ENCODE peak calls at places on chromosomes 7 and 10, in seven cellular contexts. X is NCI-H69; F is T-helper 1 cell; A is NCI-H2029; L is stimulated activated CD8-positive, alpha-beta memory T cell treated with anti-CD3 and anti-CD28 coated beads, Interleukin-7, amount 100 ng/mL, for 24 hours; S is amniotic epithelial cell; K is RCC 7860. I is an unnamed sample.

GRCh38 chr7:37031571-37032257 is 307.4 kb upstream of the AOAH start:
- DNase-seq in A (peak), L (peak), X (peak), S (peak), K (peak), F (no peak), I (peak)

GRCh38 chr10:35913628-35914027 is 271.5 kb upstream of the FZD8 start:
- DNase-seq in F (no peak), S (peak), L (no peak), A (no peak), X (no peak), K (no peak), I (no peak)

GRCh38 chr7:514651-515598 is 4.7 kb downstream of the PDGFA start:
- DNase-seq in X (peak), S (peak), K (no peak), L (no peak), A (no peak), F (no peak), I (no peak)

GRCh38 chr7:50531928-50532327 is 33.3 kb downstream of the DDC start:
- DNase-seq in A (no peak), K (no peak), S (no peak), F (no peak), X (peak), L (no peak), I (no peak)

GRCh38 chr7:27010068-27010467 is 85.7 kb downstream of the HOXA1 start:
- DNase-seq in S (no peak), L (no peak), A (no peak), X (no peak), F (no peak), K (no peak), I (no peak)

GRCh38 chr7:43591551-43592180 is 8.8 kb downstream of the STK17A start:
- DNase-seq in K (peak), S (peak), F (no peak), L (no peak), X (no peak), A (no peak), I (no peak)

GRCh38 chr10:49526624-49527023 is 12.3 kb downstream of the ERCC6 start:
- DNase-seq in F (no peak), X (no peak), K (no peak), A (no peak), S (peak), L (no peak), I (no peak)

GRCh38 chr7:95874541-95875265 is 102.3 kb downstream of the DYNC1I1 start:
- DNase-seq in S (no peak), K (no peak), A (no peak), L (no peak), X (no peak), F (no peak), I (no peak)

GRCh38 chr7:90824386-90825307 is 228.5 kb downstream of the CDK14 start:
- DNase-seq in L (no peak), F (no peak), X (peak), S (peak), K (peak), A (no peak), I (no peak)

GRCh38 chr10:29619273-29619672 is 15.5 kb downstream of the SVIL start:
- DNase-seq in X (peak), S (peak), L (no peak), F (no peak), K (peak), A (peak), I (no peak)